ENCODE peak calls at places on chromosomes 4 and X, in four cellular contexts. T is K562, X is HepG2, J is GM12878. C is an unnamed sample.

GRCh38 chrX:13750204-13750603 is 15.7 kb downstream of the OFD1 start:
- DNase-seq in T (peak), J (no peak), X (peak), C (no peak)

GRCh38 chr4:67087897-67088296 is 457.4 kb downstream of the CENPC start:
- DNase-seq in T (peak), X (peak), J (no peak), C (peak)

GRCh38 chr4:163448541-163449203 is 24.9 kb downstream of the TKTL2 start:
- DNase-seq in J (no peak), T (no peak), X (no peak), C (no peak)

GRCh38 chrX:15579778-15580747 is 20.7 kb downstream of the ACE2 start:
- DNase-seq in J (no peak), T (peak), X (no peak), C (no peak)

GRCh38 chrX:666762-667161 is 36.2 kb downstream of the SHOX start:
- DNase-seq in X (no peak), J (no peak), T (no peak), C (no peak)

GRCh38 chr4:8391071-8391470 is 49.5 kb downstream of the ACOX3 start:
- DNase-seq in J (no peak), X (no peak), T (no peak), C (no peak)

GRCh38 chrX:150165776-150166610 is 197.1 kb upstream of the MAMLD1 start:
- DNase-seq in X (no peak), J (no peak), T (no peak), C (no peak)

GRCh38 chrX:72714471-72714916 is 388 bp upstream of the PHKA1 start:
- DNase-seq in T (peak), J (no peak), X (peak), C (peak)

GRCh38 chrX:149493567-149494562 is 11.2 kb downstream of the IDS start:
- DNase-seq in X (no peak), J (no peak), T (peak), C (no peak)

GRCh38 chrX:87397103-87397886 is 120.3 kb upstream of the KLHL4 start:
- DNase-seq in T (peak), J (no peak), X (no peak), C (no peak)

GRCh38 chrX:73561791-73562190 is 1.2 kb upstream of the CHIC1 start:
- DNase-seq in T (no peak), X (no peak), J (no peak), C (no peak)

GRCh38 chrX:104195489-104196084 is 29.3 kb downstream of the FAM199X start:
- DNase-seq in T (peak), J (no peak), X (peak), C (no peak)

GRCh38 chrX:133792198-133792953 is 193.0 kb downstream of the GPC3 start:
- DNase-seq in J (peak), T (peak), X (peak), C (peak)

GRCh38 chr4:99790796-99791617 is 25.6 kb upstream of the DAPP1 start:
- DNase-seq in X (no peak), J (no peak), T (no peak), C (no peak)

GRCh38 chrX:43176686-43177085 is 398.7 kb upstream of the PPP1R2C start:
- DNase-seq in J (no peak), X (peak), T (peak), C (no peak)

GRCh38 chr4:76640252-76640925 is 205.4 kb downstream of the SHROOM3 start:
- DNase-seq in J (no peak), T (no peak), X (no peak), C (no peak)

GRCh38 chrX:8815460-8816065 is 14.4 kb upstream of the FAM9A start:
- DNase-seq in T (peak), J (peak), X (peak), C (no peak)

GRCh38 chr4:823761-824460 is 2.0 kb downstream of the CPLX1 start:
- DNase-seq in J (no peak), T (no peak), X (no peak), C (no peak)

GRCh38 chr4:160319868-160320260 is 1217.0 kb downstream of the RAPGEF2 start:
- DNase-seq in T (no peak), X (no peak), J (no peak), C (no peak)

GRCh38 chrX:153780678-153781427 is at the start of gene SRPK3:
- DNase-seq in X (no peak), J (no peak), T (no peak), C (no peak)

GRCh38 chrX:68995780-68996551 is 167.1 kb downstream of the EFNB1 start:
- DNase-seq in T (no peak), X (peak), J (no peak), C (peak)

GRCh38 chrX:49106930-49107329 is 16.6 kb downstream of the GPKOW start:
- DNase-seq in X (peak), J (no peak), T (peak), C (no peak)

GRCh38 chr4:137655286-137655685 is 123.0 kb upstream of the PCDH18 start:
- DNase-seq in J (no peak), X (no peak), T (no peak), C (no peak)

GRCh38 chrX:727738-728621 is 97.4 kb downstream of the SHOX start:
- DNase-seq in J (no peak), T (peak), X (peak), C (peak)

GRCh38 chrX:153651540-153652079 is 4.6 kb downstream of the DUSP9 start:
- DNase-seq in T (no peak), J (no peak), X (peak), C (no peak)

GRCh38 chr4:108700358-108700757 is 50.0 kb downstream of the OSTC start:
- DNase-seq in T (no peak), J (no peak), X (no peak), C (no peak)

GRCh38 chrX:119502727-119503483 is 34.7 kb downstream of the SLC25A5 start:
- DNase-seq in T (no peak), X (peak), J (no peak), C (no peak)

GRCh38 chr4:139887962-139888735 is 222.5 kb downstream of the MGST2 start:
- DNase-seq in J (peak), X (no peak), T (no peak), C (no peak)

GRCh38 chr4:19038231-19038630 is 1016.7 kb upstream of the LCORL start:
- DNase-seq in T (no peak), X (no peak), J (no peak), C (no peak)

GRCh38 chr4:100359433-100359832 is 158.4 kb downstream of the EMCN start:
- DNase-seq in T (no peak), J (no peak), X (no peak), C (no peak)

DNA sequence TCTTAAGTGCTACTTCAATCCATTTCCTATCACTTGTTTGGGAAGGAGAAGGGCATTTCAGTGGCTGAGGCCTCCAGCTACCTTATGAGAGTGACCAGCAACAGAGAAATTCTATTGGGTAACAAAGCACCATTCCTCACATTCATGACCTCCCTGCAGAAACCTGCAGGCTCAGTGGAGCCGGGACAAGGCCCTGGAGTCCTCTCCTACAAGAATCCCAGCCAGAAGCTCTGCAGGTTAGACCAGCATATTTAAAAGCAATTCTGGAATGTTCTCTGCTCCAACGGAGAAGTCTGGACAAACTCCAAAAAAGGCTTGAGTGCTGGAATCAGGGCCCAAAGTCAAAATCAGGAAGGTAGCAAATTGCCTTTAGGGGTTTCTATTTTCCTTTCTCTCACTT is 202.9 kb downstream of the SCFD2 start:
- DNase-seq in J (no peak), X (no peak), T (no peak), C (no peak)
- TF ChIP-seq MAX in J (no peak), X (no peak), T (no peak), C (no peak)

DNA sequence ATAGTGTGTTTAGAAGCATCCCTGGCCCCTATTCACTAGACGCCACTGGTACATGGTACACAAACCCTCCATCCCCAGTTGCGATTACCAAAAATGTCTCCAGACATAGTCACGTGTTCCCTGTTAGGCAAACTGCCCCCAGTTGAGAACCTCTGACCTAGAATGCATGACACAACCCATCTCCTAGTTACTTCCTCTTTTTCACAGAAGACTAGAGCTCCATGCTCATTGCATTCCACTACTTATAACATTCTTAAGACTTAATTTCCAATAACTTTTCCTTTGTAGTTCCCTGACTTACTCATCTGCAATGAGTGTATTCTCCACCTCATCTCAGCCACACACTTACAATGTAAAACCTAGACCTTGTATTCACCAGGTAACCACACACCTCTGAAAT is 68.6 kb downstream of the PRSS12 start:
- DNase-seq in J (no peak), T (peak), X (no peak), C (no peak)
- TF ChIP-seq BRCA1 in J (no peak), T (no peak), X (no peak), C (no peak)

GRCh38 chrX:107718156-107718621 is 57.4 kb downstream of the TSC22D3 start:
- DNase-seq in J (no peak), T (peak), X (peak), C (no peak)
- TF ChIP-seq EP300 in J (no peak), T (peak), X (no peak), C (no peak)

GRCh38 chr4:184961693-184962092 is 56.6 kb upstream of the HELT start:
- DNase-seq in J (no peak), X (no peak), T (peak), C (no peak)
- TF ChIP-seq MAX in J (no peak), X (no peak), T (peak), C (no peak)

GRCh38 chr4:54077812-54078211 is 13.4 kb upstream of the CHIC2 start:
- DNase-seq in J (no peak), T (no peak), X (no peak), C (no peak)

GRCh38 chr4:54076673-54077072 is 12.3 kb upstream of the CHIC2 start:
- DNase-seq in X (no peak), J (no peak), T (no peak), C (no peak)

DNA sequence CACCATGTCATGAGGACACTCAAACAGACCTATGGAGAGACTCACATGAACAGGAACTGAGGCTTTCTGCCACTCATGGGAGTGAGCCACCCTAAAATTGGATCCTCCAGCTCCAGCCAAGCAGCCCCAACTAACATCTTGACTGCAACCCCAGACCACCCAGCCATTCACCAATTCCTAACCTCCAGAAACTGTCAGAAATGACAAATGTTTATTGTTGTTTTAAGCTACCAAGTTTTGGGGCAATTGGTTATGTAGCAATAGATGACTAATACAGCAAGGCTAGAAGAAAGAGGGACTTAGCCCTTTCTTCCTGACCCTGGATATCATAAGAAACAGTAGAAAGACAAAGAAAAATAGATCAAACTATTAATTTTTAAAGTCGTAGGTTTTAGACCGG is 9.1 kb upstream of the CHIC2 start:
- DNase-seq in T (no peak), J (no peak), X (no peak), C (no peak)
- TF ChIP-seq BRCA1 in T (no peak), J (no peak), X (no peak), C (no peak)

GRCh38 chr4:46933686-46934085 is 24.6 kb upstream of the COX7B2 start:
- DNase-seq in J (no peak), X (no peak), T (no peak), C (no peak)

GRCh38 chr4:46927201-46927600 is 18.2 kb upstream of the COX7B2 start:
- DNase-seq in X (no peak), J (no peak), T (no peak), C (no peak)

GRCh38 chr4:46934731-46935130 is 25.7 kb upstream of the COX7B2 start:
- DNase-seq in T (no peak), X (peak), J (no peak), C (no peak)

GRCh38 chr4:46930866-46931265 is 21.8 kb upstream of the COX7B2 start:
- DNase-seq in T (no peak), X (no peak), J (no peak), C (no peak)

DNA sequence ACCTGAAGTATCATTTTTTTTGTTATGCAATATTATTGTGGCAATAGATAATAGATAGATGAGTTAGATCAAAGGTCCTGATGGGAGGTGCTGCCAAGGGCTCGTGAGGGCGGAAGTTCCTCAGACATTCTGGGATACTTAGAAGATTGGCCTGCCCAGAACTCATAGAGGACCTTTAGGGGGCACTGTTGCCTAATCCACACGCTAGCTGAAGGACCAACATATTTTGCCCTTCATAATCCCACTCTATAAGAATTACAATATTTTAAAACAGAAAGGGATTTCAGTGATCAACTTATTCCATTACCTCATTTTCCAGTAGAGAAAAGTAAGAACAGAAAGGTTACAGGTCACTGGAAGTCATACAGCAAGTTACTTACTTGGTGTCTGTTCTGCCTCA is 22.9 kb upstream of the COX7B2 start:
- DNase-seq in X (peak), T (no peak), J (peak), C (no peak)
- TF ChIP-seq EP300 in X (no peak), T (no peak), J (no peak), C (no peak)

C was measured in H1.